ENCODE peak calls at places on chromosome 12, in seven cellular contexts. V, G, W, C, Y, T and F are unnamed samples.

GRCh38 chr12:111699-112591 is 45.4 kb downstream of the IQSEC3 start:
- DNase-seq in G (no peak), W (no peak), C (no peak), T (no peak), Y (no peak), V (no peak), F (no peak)

GRCh38 chr12:90627180-90627896 is 327.6 kb downstream of the CCER1 start:
- DNase-seq in G (no peak), T (no peak), C (peak; percentile 45), V (no peak), Y (no peak), W (no peak), F (no peak)

GRCh38 chr12:112998997-112999767 is 20.9 kb downstream of the OAS2 start:
- DNase-seq in T (no peak), V (no peak), W (no peak), G (no peak), C (no peak), Y (no peak), F (no peak)

GRCh38 chr12:49809369-49810158 is 18.6 kb downstream of the NCKAP5L start:
- DNase-seq in Y (no peak), V (no peak), G (no peak), W (no peak), C (peak; percentile 10), T (no peak), F (no peak)

GRCh38 chr12:109150124-109150640 is 33.8 kb downstream of the ACACB start:
- DNase-seq in V (no peak), G (no peak), T (no peak), Y (no peak), C (no peak), W (no peak), F (no peak)

GRCh38 chr12:9741726-9742125 is 8.8 kb upstream of the CLECL1 start:
- DNase-seq in V (no peak), C (no peak), W (peak; percentile 63), G (no peak), Y (no peak), T (no peak), F (peak; percentile 75)

GRCh38 chr12:132327351-132328171 is 1.8 kb downstream of the GALNT9 start:
- DNase-seq in W (peak; percentile 40), G (no peak), C (peak; percentile 87), Y (peak; percentile 37), T (no peak), V (peak; percentile 25), F (peak; percentile 50)

GRCh38 chr12:25904442-25904841 is 54.0 kb upstream of the RASSF8 start:
- DNase-seq in C (no peak), G (no peak), T (no peak), V (no peak), Y (no peak), W (no peak), F (no peak)

GRCh38 chr12:98916106-98916505 is 271.0 kb downstream of the APAF1 start:
- DNase-seq in Y (no peak), T (no peak), G (no peak), W (no peak), V (no peak), C (peak; percentile 20), F (no peak)

GRCh38 chr12:47276253-47277070 is 196.7 kb upstream of the AMIGO2 start:
- DNase-seq in V (no peak), W (peak; percentile 34), C (no peak), T (peak; percentile 49), Y (peak; percentile 32), G (peak; percentile 61), F (peak; percentile 84)
- H3K4me3 ChIP-seq in V (no peak overlapping the region), W (peak overlapping the region; percentile 31), C (no peak overlapping the region), T (no peak overlapping the region), Y (no peak overlapping the region), G (no peak overlapping the region), F (no peak overlapping the region)

GRCh38 chr12:6229823-6230222 is 29.6 kb downstream of the CD9 start:
- DNase-seq in Y (peak; percentile 58), V (peak; percentile 43), W (no peak), C (peak; percentile 97), T (peak; percentile 69), G (no peak), F (no peak)

GRCh38 chr12:6233121-6233971 is 33.1 kb downstream of the CD9 start:
- DNase-seq in V (peak; percentile 65), G (no peak), T (peak; percentile 45), W (no peak), C (no peak), Y (no peak), F (no peak)

GRCh38 chr12:6230321-6231110 is 30.3 kb downstream of the CD9 start:
- DNase-seq in V (peak; percentile 65), G (peak; percentile 63), W (peak; percentile 73), C (peak; percentile 59), T (peak; percentile 61), Y (no peak), F (peak; percentile 97)

GRCh38 chr12:6229224-6229748 is 29.1 kb downstream of the CD9 start:
- DNase-seq in Y (no peak), G (no peak), V (peak; percentile 21), W (no peak), C (no peak), T (no peak), F (no peak)

DNA sequence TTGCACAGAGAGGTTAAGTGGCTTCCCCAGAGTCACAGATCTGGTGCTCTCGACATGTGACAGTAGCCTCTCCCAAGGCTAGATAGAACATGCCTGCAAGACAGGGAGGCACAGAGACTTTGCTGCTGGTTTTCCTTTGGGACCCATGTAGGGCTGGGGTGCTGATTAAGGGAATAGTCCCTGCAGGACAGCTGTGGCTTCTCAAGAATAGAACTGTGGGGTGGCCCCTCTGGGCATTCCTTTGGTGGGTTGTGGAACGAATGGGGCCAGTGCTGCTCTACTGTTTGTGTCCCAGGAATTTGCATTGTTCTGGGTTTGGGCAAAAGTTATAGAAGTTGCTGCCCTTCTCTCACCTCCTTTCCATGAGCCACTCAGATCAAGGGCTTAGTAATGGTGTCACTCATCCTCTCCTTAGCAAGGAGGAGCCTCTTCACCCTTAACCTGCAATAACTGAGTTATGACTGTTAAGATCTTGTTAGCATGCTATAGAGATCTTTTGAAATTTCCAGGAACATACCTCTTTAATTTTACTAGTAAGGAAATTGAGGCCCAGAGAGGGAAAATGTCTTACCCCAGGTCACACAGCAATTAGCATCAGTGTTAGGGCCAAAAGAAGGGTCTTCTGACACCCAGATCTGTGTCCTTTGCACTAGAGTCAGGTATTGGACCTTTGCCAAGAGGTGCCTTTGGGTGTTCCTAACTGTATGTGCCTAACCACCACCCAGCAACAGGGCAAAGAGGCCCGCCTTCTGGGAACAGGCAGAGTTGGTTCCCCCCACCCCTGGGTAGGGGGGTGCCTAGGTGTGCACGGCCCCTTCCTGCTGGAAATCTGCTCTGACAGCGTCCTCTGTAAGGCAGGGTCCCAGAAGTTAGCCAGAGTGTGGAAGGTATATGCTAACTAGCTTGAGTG is 31.4 kb downstream of the CD9 start:
- DNase-seq in C (no peak), Y (no peak), T (no peak), V (no peak), G (no peak), W (no peak), F (peak; percentile 21)
- H3K4me3 ChIP-seq in C (no peak overlapping the region), Y (no peak overlapping the region), T (no peak overlapping the region), V (no peak overlapping the region), G (no peak overlapping the region), W (no peak overlapping the region), F (peak overlapping the region; percentile 26)

GRCh38 chr12:107844312-107844921 is 69.9 kb downstream of the ASCL4 start:
- DNase-seq in T (no peak), C (no peak), V (no peak), Y (no peak), G (no peak), W (no peak), F (no peak)
- H3K4me3 ChIP-seq in T (peak overlapping the region; percentile 24), C (peak overlapping the region; percentile 37), V (no peak overlapping the region), Y (no peak overlapping the region), G (no peak overlapping the region), W (no peak overlapping the region), F (no peak overlapping the region)

DNA sequence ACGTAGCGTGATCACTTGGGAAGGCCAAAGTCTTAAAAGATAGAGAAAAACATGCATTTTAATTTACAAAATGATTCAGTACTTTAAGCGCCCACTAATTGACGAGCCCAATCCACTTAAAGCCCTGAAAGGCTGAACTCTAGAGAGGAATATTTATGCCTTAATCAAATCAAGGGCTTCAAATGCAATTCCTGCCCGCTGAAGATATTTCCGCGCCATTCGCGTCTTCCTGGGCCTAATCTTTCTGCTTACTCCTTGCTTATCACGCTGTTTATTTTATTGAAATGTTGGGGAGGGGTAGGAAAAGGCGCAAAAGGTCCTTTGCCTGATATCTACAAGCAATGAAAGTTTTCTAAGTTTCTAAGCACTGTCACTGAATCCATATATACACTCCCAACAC is 4.0 kb downstream of the TBX3 start:
- DNase-seq in T (no peak), V (no peak), C (no peak), W (no peak), G (no peak), Y (no peak), F (no peak)
- H3K4me3 ChIP-seq in T (peak overlapping the region; percentile 65), V (no peak overlapping the region), C (peak overlapping the region; percentile 95), W (no peak overlapping the region), G (no peak overlapping the region), Y (peak overlapping the region; percentile 73), F (no peak overlapping the region)

DNA sequence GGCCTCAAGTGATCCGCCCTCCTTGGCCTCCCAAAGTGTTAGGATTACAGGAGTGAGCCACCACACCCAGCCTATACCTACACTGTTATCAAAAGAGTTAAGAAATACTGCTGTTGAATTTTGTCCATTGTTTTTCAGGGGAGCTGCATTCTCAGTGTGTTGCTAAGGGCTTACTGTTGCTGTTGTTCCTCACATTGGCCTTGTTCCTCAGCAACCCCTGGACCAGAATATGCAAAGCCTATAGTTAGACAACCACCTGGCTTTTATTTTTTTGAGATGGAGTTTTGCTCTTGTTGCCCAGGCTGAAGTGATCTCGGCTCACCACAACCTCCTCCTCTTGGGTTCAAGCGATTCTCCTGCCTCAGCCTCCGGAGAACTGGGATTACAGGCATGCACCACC is 4.7 kb upstream of the ATP6V0A2 start:
- DNase-seq in C (no peak), G (peak; percentile 58), Y (no peak), W (no peak), V (no peak), T (no peak), F (no peak)
- H3K4me3 ChIP-seq in C (no peak overlapping the region), G (no peak overlapping the region), Y (no peak overlapping the region), W (no peak overlapping the region), V (no peak overlapping the region), T (no peak overlapping the region), F (no peak overlapping the region)